ENCODE peak calls at places on chromosomes 3 and 15, in five cellular contexts. C is GM23338, P is PC-3, J is MM.1S, D is GM23248. Y is an unnamed sample.
A peak's percentile ranks its signal among the peaks of the same experiment; 100 is the strongest.

GRCh38 chr3:114686624-114687023 is 392.8 kb downstream of the TIGIT start:
- DNase-seq in C (no peak), P (no peak), J (no peak), D (peak; percentile 44), Y (no peak)

GRCh38 chr3:149055575-149055974 is 30.8 kb downstream of the HLTF start:
- DNase-seq in C (no peak), P (no peak), J (no peak), D (no peak), Y (no peak)

GRCh38 chr3:156812521-156813335 is 13.4 kb upstream of the LEKR1 start:
- DNase-seq in C (no peak), P (peak; percentile 67), J (no peak), D (peak; percentile 68), Y (no peak)

GRCh38 chr15:42137461-42138261 is 18.8 kb downstream of the PLA2G4F start:
- DNase-seq in C (peak; percentile 88), P (peak; percentile 81), J (peak; percentile 42), D (peak; percentile 81), Y (peak; percentile 79)

GRCh38 chr3:66472313-66473134 is 28.3 kb downstream of the LRIG1 start:
- DNase-seq in C (no peak), P (peak; percentile 69), J (no peak), D (peak; percentile 90), Y (no peak)

GRCh38 chr3:182238141-182238540 is 526.4 kb downstream of the SOX2 start:
- DNase-seq in C (peak; percentile 55), P (no peak), J (no peak), D (no peak), Y (peak; percentile 97)

GRCh38 chr15:38066612-38067011 is 132.2 kb downstream of the TMCO5A start:
- DNase-seq in C (no peak), P (no peak), J (no peak), D (no peak), Y (no peak)

GRCh38 chr3:156413293-156413912 is 141.5 kb downstream of the SSR3 start:
- DNase-seq in C (no peak), P (no peak), J (no peak), D (no peak), Y (no peak)

GRCh38 chr3:47009225-47010049 is 30.0 kb downstream of the NBEAL2 start:
- DNase-seq in C (peak; percentile 89), P (no peak), J (no peak), D (peak; percentile 95), Y (peak; percentile 95)

GRCh38 chr3:149145926-149146325 is 16.5 kb downstream of the HPS3 start:
- DNase-seq in C (no peak), P (no peak), J (peak; percentile 40), D (no peak), Y (no peak)

GRCh38 chr3:71524688-71525087 is 58.8 kb downstream of the FOXP1 start:
- DNase-seq in C (no peak), P (no peak), J (no peak), D (no peak), Y (no peak)

GRCh38 chr3:112353365-112353764 is 20.4 kb downstream of the CD200 start:
- DNase-seq in C (no peak), P (no peak), J (no peak), D (no peak), Y (no peak)

GRCh38 chr15:91593081-91593480 is 260.4 kb upstream of the SLCO3A1 start:
- DNase-seq in C (no peak), P (no peak), J (peak; percentile 63), D (peak; percentile 51), Y (no peak)

GRCh38 chr3:28050895-28051294 is 190.5 kb upstream of the CMC1 start:
- DNase-seq in C (no peak), P (peak; percentile 97), J (no peak), D (peak; percentile 85), Y (no peak)

GRCh38 chr3:8665407-8665896 is 20.9 kb upstream of the SSUH2 start:
- DNase-seq in C (no peak), P (no peak), J (peak; percentile 25), D (no peak), Y (no peak)

GRCh38 chr3:189806171-189806951 is 175.2 kb downstream of the TP63 start:
- DNase-seq in C (peak; percentile 62), P (no peak), J (no peak), D (no peak), Y (peak; percentile 85)

GRCh38 chr3:23159929-23160328 is 43.2 kb upstream of the UBE2E2 start:
- DNase-seq in C (no peak), P (peak; percentile 86), J (no peak), D (peak; percentile 91), Y (no peak)

GRCh38 chr3:55416381-55416821 is 70.7 kb downstream of the WNT5A start:
- DNase-seq in C (no peak), P (peak; percentile 94), J (no peak), D (peak; percentile 93), Y (no peak)

GRCh38 chr15:100722551-100723322 is 120.3 kb downstream of the ASB7 start:
- DNase-seq in C (no peak), P (no peak), J (no peak), D (no peak), Y (no peak)

GRCh38 chr3:27625848-27626247 is 96.3 kb downstream of the EOMES start:
- DNase-seq in C (no peak), P (peak; percentile 56), J (no peak), D (no peak), Y (no peak)

GRCh38 chr3:169771651-169772529 is 1.3 kb upstream of the MYNN start:
- DNase-seq in C (peak; percentile 78), P (peak; percentile 91), J (peak; percentile 92), D (peak; percentile 75), Y (peak; percentile 87)

GRCh38 chr15:48646364-48646763 is 855 bp upstream of the FBN1 start:
- DNase-seq in C (peak; percentile 27), P (no peak), J (no peak), D (no peak), Y (no peak)

GRCh38 chr3:184737641-184738518 is 26.0 kb upstream of the MAGEF1 start:
- DNase-seq in C (no peak), P (peak; percentile 94), J (no peak), D (peak; percentile 91), Y (no peak)

GRCh38 chr3:66158933-66159332 is 61.9 kb upstream of the SLC25A26 start:
- DNase-seq in C (no peak), P (no peak), J (no peak), D (no peak), Y (no peak)

GRCh38 chr15:39582977-39583585 is 2.2 kb downstream of the THBS1 start:
- DNase-seq in C (no peak), P (no peak), J (no peak), D (no peak), Y (no peak)

GRCh38 chr15:50627351-50628055 is 59.1 kb downstream of the TRPM7 start:
- DNase-seq in C (no peak), P (no peak), J (no peak), D (peak; percentile 57), Y (no peak)

GRCh38 chr15:57470543-57470942 is 94.2 kb downstream of the CGNL1 start:
- DNase-seq in C (no peak), P (no peak), J (no peak), D (no peak), Y (no peak)

GRCh38 chr3:51934139-51934850 is 7.4 kb downstream of the RRP9 start:
- DNase-seq in C (no peak), P (no peak), J (no peak), D (no peak), Y (no peak)

GRCh38 chr3:129703913-129704312 is 97.4 kb upstream of the PLXND1 start:
- DNase-seq in C (no peak), P (no peak), J (no peak), D (no peak), Y (no peak)

GRCh38 chr3:156620901-156621300 is 53.5 kb upstream of the TIPARP start:
- DNase-seq in C (no peak), P (no peak), J (no peak), D (peak; percentile 42), Y (no peak)

GRCh38 chr15:75067123-75067854 is 43.9 kb downstream of the PPCDC start:
- DNase-seq in C (no peak), P (peak; percentile 87), J (peak; percentile 78), D (peak; percentile 53), Y (no peak)

GRCh38 chr3:102156426-102156825 is 278.4 kb upstream of the ZPLD1 start:
- DNase-seq in C (no peak), P (peak; percentile 94), J (no peak), D (peak; percentile 95), Y (no peak)

GRCh38 chr3:153626158-153626557 is 464.1 kb downstream of the RAP2B start:
- DNase-seq in C (no peak), P (no peak), J (no peak), D (no peak), Y (no peak)

GRCh38 chr3:37453393-37454391 is 279.3 kb upstream of the LRRFIP2 start:
- DNase-seq in C (peak; percentile 42), P (no peak), J (no peak), D (peak; percentile 32), Y (peak; percentile 76)

GRCh38 chr3:37457392-37458065 is 283.1 kb upstream of the LRRFIP2 start:
- DNase-seq in C (peak; percentile 31), P (no peak), J (no peak), D (peak; percentile 21), Y (no peak)

GRCh38 chr3:37458162-37458895 is 283.9 kb upstream of the LRRFIP2 start:
- DNase-seq in C (no peak), P (no peak), J (no peak), D (no peak), Y (peak; percentile 12)

GRCh38 chr3:37456270-37456708 is 281.9 kb upstream of the LRRFIP2 start:
- DNase-seq in C (peak; percentile 26), P (peak; percentile 14), J (no peak), D (peak; percentile 33), Y (no peak)

DNA sequence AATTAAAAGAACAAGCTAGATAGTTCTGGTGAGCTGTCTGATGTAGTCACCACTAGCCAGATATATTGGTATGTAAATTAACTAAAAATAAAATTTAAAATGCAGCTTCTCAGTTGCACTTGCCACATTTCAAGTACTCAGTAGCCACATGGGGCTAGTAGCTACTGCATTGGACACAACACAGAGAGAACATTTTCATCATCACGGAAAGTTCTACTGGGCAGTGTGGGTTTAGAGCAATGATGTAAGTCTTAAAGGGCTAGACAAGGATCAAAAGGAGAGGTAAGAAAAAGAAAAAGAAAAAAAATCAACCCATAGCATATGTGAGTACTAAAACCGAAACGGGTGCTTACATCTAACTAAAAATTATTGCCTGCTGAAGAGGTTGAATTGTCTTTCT is 282.4 kb upstream of the LRRFIP2 start:
- DNase-seq in C (no peak), P (no peak), J (no peak), D (no peak), Y (no peak)
- H3K4me3 ChIP-seq in C (no peak overlapping the region), P (no peak overlapping the region), J (no peak overlapping the region), D (peak overlapping the region; percentile 18), Y (no peak overlapping the region)

GRCh38 chr3:19881852-19882251 is 52.2 kb downstream of the EFHB start:
- DNase-seq in C (no peak), P (no peak), J (no peak), D (no peak), Y (no peak)
- TF ChIP-seq EZH2 in C (no peak), P (no peak), J (no peak), D (no peak), Y (no peak)

DNA sequence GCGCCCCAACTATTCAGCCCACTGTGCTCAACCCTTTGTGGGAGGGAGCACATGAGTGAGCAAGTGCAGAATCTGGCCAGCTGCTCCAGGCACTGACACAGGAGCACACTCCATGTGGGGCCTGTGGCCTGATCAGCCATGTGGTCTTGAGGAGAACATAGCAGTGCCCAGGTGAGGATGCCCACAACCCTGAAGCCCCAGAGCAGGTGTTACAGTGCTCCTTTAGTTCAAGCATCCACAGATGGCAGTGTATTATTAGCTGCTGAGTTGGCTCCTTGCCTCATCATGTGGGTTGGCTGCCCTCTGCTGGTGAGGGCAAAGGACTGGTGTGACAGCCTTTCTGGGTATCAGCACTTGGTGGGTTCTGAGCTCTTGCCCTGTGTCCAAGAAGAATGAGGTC is 1588.2 kb downstream of the SI start:
- DNase-seq in C (peak; percentile 76), P (peak; percentile 79), J (peak; percentile 94), D (peak; percentile 59), Y (peak; percentile 82)
- TF ChIP-seq EZH2phosphoT487 in C (no peak), P (no peak), J (no peak), D (no peak), Y (no peak)

GRCh38 chr3:128554465-128555097 is 61.6 kb upstream of the GATA2 start:
- DNase-seq in C (no peak), P (no peak), J (no peak), D (no peak), Y (no peak)
- H3K4me3 ChIP-seq in C (peak overlapping the region; percentile 58), P (no peak overlapping the region), J (no peak overlapping the region), D (no peak overlapping the region), Y (no peak overlapping the region)